ENCODE peak calls at places on chromosomes 2 and 18, in ten cellular contexts. G, D, X, O, Q, Y, T, M, E and P are unnamed samples.

GRCh38 chr18:56108486-56109367 is 520.7 kb upstream of the TCF4 start:
- DNase-seq in G (no peak), D (no peak), X (no peak), O (peak; percentile 56), Q (no peak), Y (no peak), T (no peak), M (no peak), E (no peak), P (no peak)

GRCh38 chr2:46098606-46099005 is 198.6 kb upstream of the EPAS1 start:
- DNase-seq in G (no peak), D (no peak), X (no peak), O (peak; percentile 49), Q (no peak), Y (no peak), T (no peak), M (no peak), E (no peak), P (no peak)

GRCh38 chr2:20071397-20072383 is 20.3 kb upstream of the LAPTM4A start:
- DNase-seq in G (no peak), D (no peak), X (no peak), O (peak; percentile 4), Q (no peak), Y (no peak), T (no peak), M (peak; percentile 54), E (peak; percentile 80), P (no peak)

GRCh38 chr2:119389615-119390306 is 23.0 kb downstream of the DBI start:
- DNase-seq in G (peak; percentile 50), D (no peak), X (no peak), O (no peak), Q (no peak), Y (no peak), T (no peak), M (no peak), E (no peak), P (no peak)

GRCh38 chr2:48114256-48114655 is 208.0 kb upstream of the FBXO11 start:
- DNase-seq in G (peak; percentile 61), D (peak; percentile 83), X (peak; percentile 66), O (no peak), Q (no peak), Y (no peak), T (no peak), M (no peak), E (no peak), P (no peak)

GRCh38 chr18:47883771-47884413 is 46.6 kb downstream of the SMAD2 start:
- DNase-seq in G (no peak), D (no peak), X (no peak), O (peak; percentile 11), Q (no peak), Y (no peak), T (no peak), M (no peak), E (no peak), P (no peak)

GRCh38 chr2:71609029-71609428 is 155.7 kb downstream of the DYSF start:
- DNase-seq in G (no peak), D (no peak), X (no peak), O (peak; percentile 68), Q (peak; percentile 53), Y (peak; percentile 45), T (peak; percentile 83), M (no peak), E (peak; percentile 14), P (no peak)

GRCh38 chr2:82795446-82795845 is 1663.6 kb downstream of the SUCLG1 start:
- DNase-seq in G (no peak), D (peak; percentile 18), X (no peak), O (peak; percentile 87), Q (no peak), Y (no peak), T (no peak), M (no peak), E (no peak), P (no peak)

GRCh38 chr2:71129891-71130324 is at the start of gene MCEE:
- DNase-seq in G (peak; percentile 92), D (peak; percentile 62), X (peak; percentile 86), O (peak; percentile 89), Q (peak; percentile 96), Y (peak; percentile 97), T (peak; percentile 97), M (peak; percentile 90), E (peak; percentile 91), P (peak; percentile 26)

GRCh38 chr18:73986711-73987110 is 160.9 kb downstream of the FBXO15 start:
- DNase-seq in G (no peak), D (no peak), X (no peak), O (no peak), Q (no peak), Y (no peak), T (no peak), M (no peak), E (no peak), P (no peak)

GRCh38 chr2:34652636-34653035 is 1053.5 kb upstream of the FAM98A start:
- DNase-seq in G (no peak), D (no peak), X (no peak), O (no peak), Q (no peak), Y (no peak), T (no peak), M (no peak), E (no peak), P (peak; percentile 24)

GRCh38 chr18:43578636-43579203 is 301.4 kb upstream of the SYT4 start:
- DNase-seq in G (no peak), D (no peak), X (no peak), O (peak; percentile 33), Q (no peak), Y (no peak), T (no peak), M (no peak), E (no peak), P (no peak)

GRCh38 chr18:11982981-11983380 is 1.7 kb downstream of the IMPA2 start:
- DNase-seq in G (no peak), D (no peak), X (no peak), O (no peak), Q (no peak), Y (no peak), T (no peak), M (no peak), E (no peak), P (no peak)

GRCh38 chr18:32469691-32470131 is 971 bp downstream of the GAREM1 start:
- DNase-seq in G (no peak), D (no peak), X (peak; percentile 8), O (no peak), Q (no peak), Y (no peak), T (no peak), M (no peak), E (no peak), P (no peak)

GRCh38 chr2:64018715-64019082 is 529 bp downstream of the VPS54 start:
- DNase-seq in G (peak; percentile 56), D (no peak), X (no peak), O (no peak), Q (peak; percentile 82), Y (no peak), T (no peak), M (peak; percentile 75), E (no peak), P (no peak)

GRCh38 chr2:102209474-102209873 is 22.7 kb downstream of the IL1RL2 start:
- DNase-seq in G (no peak), D (no peak), X (no peak), O (no peak), Q (no peak), Y (no peak), T (no peak), M (no peak), E (no peak), P (no peak)

GRCh38 chr2:237482485-237482884 is 4.6 kb upstream of the MLPH start:
- DNase-seq in G (peak; percentile 69), D (no peak), X (no peak), O (no peak), Q (peak; percentile 93), Y (peak; percentile 64), T (no peak), M (no peak), E (peak; percentile 58), P (no peak)

GRCh38 chr2:100470898-100471514 is 724 bp downstream of the NMS start:
- DNase-seq in G (no peak), D (no peak), X (peak; percentile 57), O (no peak), Q (no peak), Y (no peak), T (no peak), M (peak; percentile 85), E (no peak), P (no peak)

GRCh38 chr18:58881469-58881868 is 16.8 kb downstream of the ZNF532 start:
- DNase-seq in G (no peak), D (no peak), X (no peak), O (no peak), Q (no peak), Y (no peak), T (no peak), M (no peak), E (no peak), P (no peak)
- TF ChIP-seq POLR2AphosphoS5 in G (no peak), D (no peak), X (no peak), O (no peak), Q (no peak), Y (no peak), T (no peak), M (no peak), E (no peak), P (no peak)

GRCh38 chr18:45168883-45169585 is 446.2 kb upstream of the SLC14A2 start:
- DNase-seq in G (no peak), D (no peak), X (no peak), O (no peak), Q (no peak), Y (no peak), T (no peak), M (no peak), E (no peak), P (no peak)
- H3K9me3 ChIP-seq in G (no peaks in the 10 kb centered on the region), D (peaks cover 16% of the 10 kb centered on the region), X (no peaks in the 10 kb centered on the region), O (no peaks in the 10 kb centered on the region), Q (no peaks in the 10 kb centered on the region), Y (no peaks in the 10 kb centered on the region), T (no peaks in the 10 kb centered on the region), M (no peaks in the 10 kb centered on the region), E (no peaks in the 10 kb centered on the region), P (no peaks in the 10 kb centered on the region)

DNA sequence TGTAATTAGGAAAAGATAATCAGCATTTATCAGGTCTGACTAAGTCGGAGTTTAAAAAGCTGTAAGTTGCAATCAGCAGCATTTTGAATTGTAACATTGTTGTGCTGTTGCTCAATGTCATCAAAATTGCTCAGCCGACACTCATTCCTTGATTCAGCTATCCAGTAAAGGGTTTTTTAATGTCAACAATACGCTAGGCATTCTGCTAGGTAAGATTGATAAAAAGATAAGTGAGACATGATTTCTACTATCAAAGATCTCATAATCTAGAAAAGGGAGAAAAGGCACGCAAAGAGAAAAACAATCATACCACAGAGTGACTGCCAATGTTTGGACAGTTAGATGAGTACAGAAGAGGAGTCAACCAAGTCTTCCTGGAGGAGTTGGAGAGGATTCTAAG is 327.2 kb upstream of the CDH2 start:
- DNase-seq in G (no peak), D (no peak), X (no peak), O (no peak), Q (no peak), Y (no peak), T (no peak), M (no peak), E (no peak), P (no peak)
- TF ChIP-seq POLR2AphosphoS5 in G (no peak), D (no peak), X (no peak), O (no peak), Q (no peak), Y (no peak), T (no peak), M (no peak), E (no peak), P (no peak)

DNA sequence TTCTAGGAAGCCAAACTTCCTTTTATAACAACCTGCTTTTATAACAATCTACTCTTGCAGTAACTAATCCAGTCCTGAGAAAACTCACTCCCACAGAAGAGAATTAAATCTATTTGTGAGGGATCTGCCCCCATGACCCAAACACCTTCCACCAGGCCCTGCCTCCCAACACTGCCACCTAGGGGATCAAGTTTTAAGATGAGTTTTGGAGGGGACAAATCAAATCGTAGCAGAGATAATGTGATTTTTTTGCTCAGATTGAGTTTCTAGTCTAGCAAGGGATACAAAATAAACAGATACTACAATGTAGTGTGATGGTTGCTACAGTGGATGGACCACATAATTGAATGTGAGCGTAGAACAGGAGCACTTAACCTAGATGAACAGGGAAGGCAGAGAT is 52.2 kb downstream of the NCOA1 start:
- DNase-seq in G (no peak), D (no peak), X (no peak), O (no peak), Q (no peak), Y (no peak), T (no peak), M (no peak), E (no peak), P (no peak)
- H3K9me3 ChIP-seq in G (no peaks in the 10 kb centered on the region), D (no peaks in the 10 kb centered on the region), X (no peaks in the 10 kb centered on the region), O (no peaks in the 10 kb centered on the region), Q (peaks cover 3% of the 10 kb centered on the region), Y (peaks cover 8% of the 10 kb centered on the region), T (no peaks in the 10 kb centered on the region), M (no peaks in the 10 kb centered on the region), E (peaks cover 11% of the 10 kb centered on the region), P (no peaks in the 10 kb centered on the region)